ENCODE peak calls at places on chromosome 5, in ten cellular contexts. M, Q, R, T, Y, I, L, J, Z and H are unnamed samples.

GRCh38 chr5:132099073-132099748 is 25.6 kb downstream of the CSF2 start:
- DNase-seq in M (no peak), Q (no peak), R (no peak), T (no peak), Y (no peak), I (no peak), L (no peak), J (no peak), Z (peak; percentile 88), H (no peak)

GRCh38 chr5:138944527-138945322 is 69.6 kb upstream of the LRRTM2 start:
- DNase-seq in M (peak; percentile 55), Q (no peak), R (no peak), T (peak; percentile 100), Y (no peak), I (no peak), L (no peak), J (no peak), Z (no peak), H (no peak)

GRCh38 chr5:112024769-112025168 is 267.8 kb upstream of the NREP start:
- DNase-seq in M (no peak), Q (no peak), R (no peak), T (no peak), Y (no peak), I (no peak), L (no peak), J (no peak), Z (no peak), H (no peak)

GRCh38 chr5:122602700-122603099 is 172.2 kb upstream of the SNX2 start:
- DNase-seq in M (no peak), Q (no peak), R (no peak), T (no peak), Y (no peak), I (no peak), L (no peak), J (no peak), Z (no peak), H (no peak)

GRCh38 chr5:42366051-42366450 is 57.2 kb upstream of the GHR start:
- DNase-seq in M (no peak), Q (no peak), R (no peak), T (no peak), Y (no peak), I (no peak), L (no peak), J (no peak), Z (no peak), H (no peak)

GRCh38 chr5:95858661-95859326 is 36.3 kb upstream of the GLRX start:
- DNase-seq in M (peak; percentile 94), Q (peak; percentile 84), R (peak; percentile 77), T (peak; percentile 98), Y (peak; percentile 99), I (peak; percentile 93), L (peak; percentile 90), J (peak; percentile 85), Z (peak; percentile 96), H (peak; percentile 97)

GRCh38 chr5:14144586-14145355 is 1.6 kb downstream of the TRIO start:
- DNase-seq in M (peak; percentile 72), Q (no peak), R (peak; percentile 81), T (peak; percentile 83), Y (peak; percentile 85), I (peak; percentile 54), L (peak; percentile 79), J (peak; percentile 72), Z (peak; percentile 57), H (peak; percentile 87)

GRCh38 chr5:31366941-31367340 is 165.0 kb downstream of the DROSHA start:
- DNase-seq in M (no peak), Q (no peak), R (no peak), T (peak; percentile 60), Y (no peak), I (no peak), L (peak; percentile 37), J (no peak), Z (no peak), H (no peak)

GRCh38 chr5:1330146-1330846 is 14.6 kb downstream of the CLPTM1L start:
- DNase-seq in M (no peak), Q (no peak), R (no peak), T (no peak), Y (no peak), I (peak; percentile 70), L (no peak), J (no peak), Z (no peak), H (no peak)

GRCh38 chr5:59608745-59609144 is 284.8 kb downstream of the PDE4D start:
- DNase-seq in M (no peak), Q (no peak), R (no peak), T (no peak), Y (no peak), I (no peak), L (no peak), J (no peak), Z (peak; percentile 47), H (no peak)

GRCh38 chr5:141483842-141484241 is 988 bp upstream of the PCDHGC4 start:
- DNase-seq in M (no peak), Q (no peak), R (no peak), T (no peak), Y (no peak), I (no peak), L (no peak), J (no peak), Z (no peak), H (no peak)

GRCh38 chr5:176541338-176542134 is 4.3 kb upstream of the RNF44 start:
- DNase-seq in M (peak; percentile 60), Q (peak; percentile 54), R (no peak), T (peak; percentile 56), Y (peak; percentile 28), I (peak; percentile 72), L (no peak), J (peak; percentile 46), Z (peak; percentile 81), H (peak; percentile 44)

GRCh38 chr5:33300209-33300742 is 140.5 kb upstream of the TARS1 start:
- DNase-seq in M (no peak), Q (no peak), R (no peak), T (no peak), Y (no peak), I (no peak), L (no peak), J (no peak), Z (no peak), H (no peak)

GRCh38 chr5:38379360-38379827 is 121.0 kb downstream of the EGFLAM start:
- DNase-seq in M (peak; percentile 33), Q (no peak), R (no peak), T (no peak), Y (peak; percentile 56), I (no peak), L (no peak), J (no peak), Z (no peak), H (no peak)

GRCh38 chr5:1293997-1294838 is 650 bp downstream of the TERT start:
- DNase-seq in M (peak; percentile 51), Q (no peak), R (no peak), T (no peak), Y (no peak), I (no peak), L (no peak), J (no peak), Z (no peak), H (peak; percentile 92)

GRCh38 chr5:102933300-102933699 is 178.2 kb downstream of the PAM start:
- DNase-seq in M (no peak), Q (no peak), R (no peak), T (no peak), Y (no peak), I (no peak), L (no peak), J (no peak), Z (no peak), H (no peak)

GRCh38 chr5:40801771-40802562 is 3.8 kb upstream of the PRKAA1 start:
- DNase-seq in M (no peak), Q (no peak), R (no peak), T (no peak), Y (no peak), I (no peak), L (no peak), J (no peak), Z (no peak), H (no peak)

GRCh38 chr5:173602423-173602822 is 14.0 kb downstream of the BOD1 start:
- DNase-seq in M (no peak), Q (no peak), R (no peak), T (no peak), Y (peak; percentile 92), I (peak; percentile 69), L (peak; percentile 68), J (no peak), Z (no peak), H (no peak)

GRCh38 chr5:159571501-159572244 is 241.4 kb upstream of the IL12B start:
- DNase-seq in M (no peak), Q (no peak), R (peak; percentile 90), T (peak; percentile 66), Y (no peak), I (no peak), L (no peak), J (no peak), Z (no peak), H (peak; percentile 87)

GRCh38 chr5:145350501-145350900 is 484.6 kb downstream of the PRELID2 start:
- DNase-seq in M (no peak), Q (no peak), R (no peak), T (peak; percentile 91), Y (no peak), I (no peak), L (no peak), J (no peak), Z (no peak), H (no peak)

GRCh38 chr5:172901012-172901780 is 58.0 kb upstream of the RPL26L1 start:
- DNase-seq in M (peak; percentile 51), Q (no peak), R (no peak), T (peak; percentile 98), Y (peak; percentile 93), I (no peak), L (peak; percentile 53), J (peak; percentile 94), Z (no peak), H (no peak)

GRCh38 chr5:151682751-151683331 is 3.9 kb downstream of the SPARC start:
- DNase-seq in M (no peak), Q (no peak), R (no peak), T (no peak), Y (peak; percentile 68), I (no peak), L (no peak), J (no peak), Z (no peak), H (no peak)

GRCh38 chr5:80834710-80835109 is 125.5 kb upstream of the RASGRF2 start:
- DNase-seq in M (no peak), Q (no peak), R (no peak), T (peak; percentile 3), Y (no peak), I (no peak), L (no peak), J (no peak), Z (no peak), H (no peak)

GRCh38 chr5:179123491-179124328 is 63.5 kb downstream of the ZNF354C start:
- DNase-seq in M (no peak), Q (no peak), R (no peak), T (no peak), Y (no peak), I (no peak), L (no peak), J (no peak), Z (no peak), H (no peak)

GRCh38 chr5:94969174-94969573 is 315.7 kb downstream of the MCTP1 start:
- DNase-seq in M (no peak), Q (no peak), R (peak; percentile 19), T (no peak), Y (peak; percentile 23), I (no peak), L (no peak), J (no peak), Z (no peak), H (peak; percentile 66)

GRCh38 chr5:94503677-94504076 is 114.7 kb downstream of the KIAA0825 start:
- DNase-seq in M (no peak), Q (no peak), R (no peak), T (no peak), Y (peak; percentile 9), I (no peak), L (no peak), J (no peak), Z (no peak), H (peak; percentile 19)

GRCh38 chr5:98769006-98769255 is 4.5 kb upstream of the RGMB start:
- DNase-seq in M (peak; percentile 82), Q (peak; percentile 32), R (peak; percentile 20), T (peak; percentile 47), Y (no peak), I (no peak), L (no peak), J (no peak), Z (peak; percentile 60), H (peak; percentile 69)

GRCh38 chr5:101390317-101390908 is 487.3 kb upstream of the ST8SIA4 start:
- DNase-seq in M (peak; percentile 37), Q (no peak), R (peak; percentile 70), T (peak; percentile 57), Y (peak; percentile 38), I (no peak), L (peak; percentile 31), J (no peak), Z (peak; percentile 2), H (peak; percentile 92)